ENCODE peak calls at places on chromosome 6, in six cellular contexts. B is left lung, Z is heart right ventricle, L is lower lobe of right lung, O is Panc1, D is HepG2. A is an unnamed sample.

GRCh38 chr6:109428889-109429477 is 11.4 kb downstream of the PPIL6 start:
- ATAC-seq in O (no peak), Z (peak; percentile 86), B (peak; percentile 53), L (no peak), D (no peak), A (no peak)

GRCh38 chr6:7587631-7588100 is 2.3 kb upstream of the SNRNP48 start:
- ATAC-seq in O (no peak), Z (no peak), B (no peak), D (no peak), L (no peak), A (no peak)

GRCh38 chr6:53483423-53484353 is 61.2 kb downstream of the GCLC start:
- ATAC-seq in Z (peak; percentile 71), L (peak; percentile 47), D (peak; percentile 76), O (no peak), B (peak; percentile 45), A (peak; percentile 16)

GRCh38 chr6:6407061-6407723 is 86.7 kb upstream of the F13A1 start:
- ATAC-seq in D (no peak), Z (peak; percentile 41), B (no peak), L (no peak), O (no peak), A (peak; percentile 66)

GRCh38 chr6:14381225-14381887 is 263.8 kb downstream of the CD83 start:
- ATAC-seq in Z (no peak), B (no peak), O (no peak), D (no peak), L (no peak), A (no peak)

GRCh38 chr6:168318579-168319278 is 848 bp downstream of the DACT2 start:
- ATAC-seq in O (peak; percentile 37), Z (no peak), L (peak; percentile 41), D (peak; percentile 16), B (peak; percentile 57), A (no peak)

GRCh38 chr6:88480822-88481221 is 314.7 kb upstream of the CNR1 start:
- ATAC-seq in D (no peak), B (no peak), L (no peak), O (no peak), Z (no peak), A (no peak)

GRCh38 chr6:38495511-38495910 is 144.2 kb downstream of the BTBD9 start:
- ATAC-seq in O (no peak), B (no peak), L (no peak), D (no peak), Z (no peak), A (no peak)

GRCh38 chr6:137813308-137813707 is 53.8 kb upstream of the TNFAIP3 start:
- ATAC-seq in D (no peak), Z (no peak), L (no peak), O (no peak), B (no peak), A (no peak)

GRCh38 chr6:3293271-3294155 is 34.8 kb downstream of the PSMG4 start:
- ATAC-seq in O (no peak), L (no peak), Z (no peak), D (no peak), B (no peak), A (no peak)

GRCh38 chr6:22029169-22029568 is 267.7 kb downstream of the PRL start:
- ATAC-seq in O (no peak), L (no peak), D (no peak), Z (no peak), B (peak; percentile 10), A (no peak)

GRCh38 chr6:148164645-148165044 is 178.0 kb upstream of the SASH1 start:
- ATAC-seq in Z (no peak), L (no peak), O (no peak), D (peak; percentile 57), B (no peak), A (no peak)

GRCh38 chr6:24524801-24525200 is 30.0 kb downstream of the ALDH5A1 start:
- ATAC-seq in L (no peak), O (peak; percentile 83), B (no peak), Z (no peak), D (no peak), A (no peak)

GRCh38 chr6:320351-321157 is 28.3 kb downstream of the DUSP22 start:
- ATAC-seq in D (no peak), O (no peak), B (no peak), L (no peak), Z (no peak), A (peak; percentile 3)

GRCh38 chr6:12875061-12875460 is 158.5 kb downstream of the PHACTR1 start:
- ATAC-seq in O (no peak), L (no peak), B (no peak), Z (no peak), D (no peak), A (no peak)

GRCh38 chr6:12882761-12883290 is 166.3 kb downstream of the PHACTR1 start:
- ATAC-seq in D (no peak), Z (no peak), B (no peak), O (no peak), L (no peak), A (no peak)

GRCh38 chr6:12873706-12874105 is 157.1 kb downstream of the PHACTR1 start:
- ATAC-seq in L (no peak), B (no peak), O (no peak), D (no peak), Z (no peak), A (no peak)

GRCh38 chr6:12878741-12879140 is 162.2 kb downstream of the PHACTR1 start:
- ATAC-seq in Z (no peak), B (no peak), D (no peak), O (no peak), L (no peak), A (no peak)
- TF ChIP-seq CTCF in Z (no peak), B (no peak), D (no peak), O (no peak), L (no peak), A (no peak)

GRCh38 chr6:125749864-125750691 is 646 bp downstream of the HEY2 start:
- ATAC-seq in L (no peak), O (no peak), D (peak; percentile 1), Z (no peak), B (no peak), A (no peak)

GRCh38 chr6:125747589-125748533 is 1.6 kb upstream of the HEY2 start:
- ATAC-seq in Z (peak; percentile 4), O (peak; percentile 50), B (peak; percentile 21), L (peak; percentile 25), D (peak; percentile 54), A (no peak)

GRCh38 chr6:125746731-125747588 is 2.5 kb upstream of the HEY2 start:
- ATAC-seq in Z (peak; percentile 35), B (peak; percentile 5), L (no peak), O (no peak), D (peak; percentile 14), A (peak; percentile 7)

GRCh38 chr6:125749112-125749863 is at the start of gene HEY2:
- ATAC-seq in Z (peak; percentile 93), O (peak; percentile 95), B (peak; percentile 98), L (peak; percentile 99), D (peak; percentile 89), A (peak; percentile 95)

DNA sequence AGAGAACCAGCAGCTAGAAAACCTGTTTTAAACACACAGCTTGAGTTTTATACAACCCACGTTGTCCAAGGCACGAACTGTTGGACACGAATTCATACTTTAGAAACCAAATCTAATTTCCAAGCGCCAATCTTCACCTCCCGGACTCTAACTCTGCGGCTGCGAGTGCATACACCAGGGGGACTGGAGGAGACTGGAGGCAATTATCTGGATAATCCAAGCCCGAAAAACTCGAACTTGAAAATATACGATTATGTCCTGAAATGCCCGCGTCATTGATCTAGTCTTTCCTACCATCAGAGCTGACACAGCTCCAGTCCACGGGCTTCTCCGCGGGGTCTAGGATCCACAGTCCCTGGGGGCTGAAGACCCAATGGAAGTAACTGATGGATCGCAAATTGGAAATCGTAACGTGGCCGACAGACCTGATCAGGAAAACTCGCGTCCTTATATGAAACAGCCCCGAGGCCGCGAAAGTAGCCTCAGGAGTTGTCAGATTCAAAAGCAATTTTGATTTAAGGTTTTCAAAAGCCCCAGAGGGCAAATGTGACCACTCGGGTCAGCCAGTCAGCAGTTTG is 809 bp upstream of the HEY2 start:
- ATAC-seq in Z (no peak), O (peak; percentile 33), B (peak; percentile 3), L (no peak), D (peak; percentile 40), A (no peak)
- H3K27ac ChIP-seq in Z (peak overlapping the region; percentile 93), O (no peak overlapping the region), B (peak overlapping the region; percentile 77), L (peak overlapping the region; percentile 76), D (no peak overlapping the region), A (peak overlapping the region; percentile 94)

DNA sequence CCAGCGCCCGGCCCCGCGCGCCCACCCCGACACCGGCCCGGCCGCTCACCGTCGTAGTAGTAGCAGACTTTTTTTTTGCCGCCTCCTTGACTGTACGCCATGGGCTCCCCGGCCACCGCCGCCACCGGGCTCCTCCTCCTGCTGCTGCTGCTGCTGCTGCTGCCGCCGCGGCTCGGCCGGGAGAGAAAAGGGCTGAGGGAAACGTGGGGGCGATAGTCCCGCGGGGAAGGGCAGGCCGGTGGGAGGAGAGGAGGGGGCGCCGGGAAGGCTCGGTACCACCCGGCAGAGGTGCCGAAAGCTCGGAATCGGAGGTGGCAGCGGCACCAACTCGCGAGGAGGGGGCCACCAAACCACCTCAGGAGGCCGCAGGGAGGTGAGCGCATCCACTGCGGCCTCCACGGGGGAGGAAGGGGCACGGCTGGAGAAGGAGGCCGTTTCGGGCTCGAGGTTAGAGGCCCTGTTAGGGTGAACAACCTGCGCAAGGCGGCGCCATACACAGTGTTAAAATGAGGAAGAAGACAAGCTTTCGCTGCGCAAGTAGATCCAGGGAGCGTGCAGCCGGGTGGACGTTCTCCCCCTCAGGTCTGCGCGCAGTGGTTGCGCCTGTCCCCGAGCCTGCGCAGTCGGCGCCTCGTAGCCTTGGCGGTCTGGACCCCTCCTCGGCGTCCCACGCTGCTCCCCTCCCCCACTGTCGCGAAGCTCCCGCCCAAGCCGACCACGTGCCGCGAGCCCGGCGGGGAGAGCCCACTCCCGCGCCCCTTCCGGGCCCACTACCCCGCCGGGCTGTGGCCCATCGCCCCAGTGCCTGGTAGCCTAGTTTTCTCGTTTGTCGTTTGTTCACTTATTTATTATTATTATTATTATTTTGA is at the start of gene HDAC2:
- ATAC-seq in L (peak; percentile 97), B (peak; percentile 94), Z (peak; percentile 95), D (peak; percentile 84), O (peak; percentile 92), A (peak; percentile 94)
- TF ChIP-seq CTCF in L (no peak), B (no peak), Z (no peak), D (peak; percentile 34), O (no peak), A (peak; percentile 8)

GRCh38 chr6:163173741-163174140 is 240.8 kb upstream of the QKI start:
- ATAC-seq in O (no peak), Z (no peak), L (no peak), B (no peak), D (no peak), A (no peak)

GRCh38 chr6:163170294-163170883 is 244.1 kb upstream of the QKI start:
- ATAC-seq in D (peak; percentile 79), B (peak; percentile 41), Z (no peak), O (peak; percentile 53), L (peak; percentile 61), A (no peak)

GRCh38 chr6:163165155-163165910 is 249.2 kb upstream of the QKI start:
- ATAC-seq in L (peak; percentile 19), Z (no peak), B (no peak), O (no peak), D (no peak), A (no peak)

GRCh38 chr6:163165922-163166321 is 248.6 kb upstream of the QKI start:
- ATAC-seq in L (no peak), Z (no peak), B (no peak), D (no peak), O (no peak), A (no peak)

DNA sequence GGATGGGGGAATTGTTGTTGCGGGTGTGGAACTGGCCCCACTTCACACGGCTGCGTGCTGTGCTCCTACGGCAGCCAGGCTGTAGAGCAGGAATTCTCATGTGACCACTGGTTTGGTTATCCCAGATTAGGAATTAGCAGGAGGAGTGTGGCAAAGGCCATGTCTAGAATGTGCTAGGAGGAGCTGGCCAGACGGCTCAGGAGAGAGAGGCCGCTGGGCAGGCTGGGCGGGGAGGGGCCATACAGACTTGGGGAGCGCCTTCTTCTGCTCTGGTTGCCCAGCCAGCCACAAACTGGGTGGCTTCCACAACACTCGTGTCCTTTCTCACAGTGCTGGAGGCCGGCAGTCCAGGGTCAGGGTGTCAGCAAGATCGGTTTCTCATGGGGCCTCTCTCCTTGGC is 245.0 kb upstream of the QKI start:
- ATAC-seq in O (no peak), Z (no peak), B (no peak), L (no peak), D (peak; percentile 31), A (no peak)
- H3K27ac ChIP-seq in O (no peak overlapping the region), Z (no peak overlapping the region), B (no peak overlapping the region), L (no peak overlapping the region), D (no peak overlapping the region), A (no peak overlapping the region)